ENCODE peak calls at places on chromosomes 12 and 14, in four cellular contexts. One of them, this sample, is unnamed.

GRCh38 chr14:38143170-38143569 is 64.5 kb upstream of the SSTR1 start:
- DNase-seq in transverse colon: no peak
- DNase-seq in ovary: no peak
- DNase-seq in HCT116: no peak
- DNase-seq in this sample: no peak

GRCh38 chr12:82896286-82896685 is 209.6 kb downstream of the TMTC2 start:
- DNase-seq in transverse colon: no peak
- DNase-seq in ovary: no peak
- DNase-seq in HCT116: no peak
- DNase-seq in this sample: no peak

GRCh38 chr14:100608586-100609330 is 21.5 kb upstream of the BEGAIN start:
- DNase-seq in transverse colon: peak
- DNase-seq in ovary: no peak
- DNase-seq in HCT116: no peak
- DNase-seq in this sample: no peak

GRCh38 chr12:50271724-50272247 is 11.5 kb downstream of the LIMA1 start:
- DNase-seq in transverse colon: no peak
- DNase-seq in ovary: no peak
- DNase-seq in HCT116: no peak
- DNase-seq in this sample: no peak

GRCh38 chr12:45292486-45293195 is 76.7 kb downstream of the ANO6 start:
- DNase-seq in transverse colon: peak
- DNase-seq in ovary: peak
- DNase-seq in HCT116: no peak
- DNase-seq in this sample: peak

GRCh38 chr12:124350491-124350890 is 55.6 kb downstream of the RFLNA start:
- DNase-seq in transverse colon: no peak
- DNase-seq in ovary: no peak
- DNase-seq in HCT116: no peak
- DNase-seq in this sample: no peak

GRCh38 chr12:108852674-108853073 is 4.7 kb downstream of the SSH1 start:
- DNase-seq in transverse colon: no peak
- DNase-seq in ovary: no peak
- DNase-seq in HCT116: no peak
- DNase-seq in this sample: no peak

GRCh38 chr14:24712909-24713308 is 78.9 kb upstream of the GZMB start:
- DNase-seq in transverse colon: no peak
- DNase-seq in ovary: no peak
- DNase-seq in HCT116: no peak
- DNase-seq in this sample: no peak

GRCh38 chr14:47438650-47439140 is 236.7 kb downstream of the MDGA2 start:
- DNase-seq in transverse colon: no peak
- DNase-seq in ovary: no peak
- DNase-seq in HCT116: no peak
- DNase-seq in this sample: no peak

GRCh38 chr12:128069359-128069997 is 197.5 kb upstream of the TMEM132C start:
- DNase-seq in transverse colon: peak
- DNase-seq in ovary: no peak
- DNase-seq in HCT116: peak
- DNase-seq in this sample: no peak

GRCh38 chr14:55819610-55820304 is 239.8 kb downstream of the KTN1 start:
- DNase-seq in transverse colon: no peak
- DNase-seq in ovary: no peak
- DNase-seq in HCT116: no peak
- DNase-seq in this sample: no peak

GRCh38 chr12:101939856-101940265 is 62.5 kb downstream of the DRAM1 start:
- DNase-seq in transverse colon: peak
- DNase-seq in ovary: peak
- DNase-seq in HCT116: peak
- DNase-seq in this sample: no peak

GRCh38 chr14:103501921-103502669 is 20.5 kb downstream of the CKB start:
- DNase-seq in transverse colon: no peak
- DNase-seq in ovary: no peak
- DNase-seq in HCT116: no peak
- DNase-seq in this sample: no peak

GRCh38 chr12:51922762-51923505 is 15.6 kb downstream of the ACVRL1 start:
- DNase-seq in transverse colon: peak
- DNase-seq in ovary: no peak
- DNase-seq in HCT116: no peak
- DNase-seq in this sample: no peak

GRCh38 chr14:32821989-32822653 is 116.6 kb upstream of the NPAS3 start:
- DNase-seq in transverse colon: no peak
- DNase-seq in ovary: no peak
- DNase-seq in HCT116: no peak
- DNase-seq in this sample: no peak

GRCh38 chr12:94663702-94664101 is 13.3 kb upstream of the TMCC3 start:
- DNase-seq in transverse colon: no peak
- DNase-seq in ovary: no peak
- DNase-seq in HCT116: no peak
- DNase-seq in this sample: no peak

GRCh38 chr14:89617142-89617460 is 200.1 kb upstream of the FOXN3 start:
- DNase-seq in transverse colon: no peak
- DNase-seq in ovary: no peak
- DNase-seq in HCT116: no peak
- DNase-seq in this sample: no peak

GRCh38 chr12:17216156-17216555 is 610.2 kb upstream of the LMO3 start:
- DNase-seq in transverse colon: no peak
- DNase-seq in ovary: no peak
- DNase-seq in HCT116: no peak
- DNase-seq in this sample: no peak

GRCh38 chr12:7032990-7033389 is 14.7 kb upstream of the LPCAT3 start:
- DNase-seq in transverse colon: no peak
- DNase-seq in ovary: no peak
- DNase-seq in HCT116: no peak
- DNase-seq in this sample: no peak

GRCh38 chr12:27984275-27984674 is 11.7 kb upstream of the PTHLH start:
- DNase-seq in transverse colon: no peak
- DNase-seq in ovary: no peak
- DNase-seq in HCT116: no peak
- DNase-seq in this sample: no peak

GRCh38 chr14:39431416-39432178 is 636 bp downstream of the FBXO33 start:
- DNase-seq in transverse colon: peak
- DNase-seq in ovary: peak
- DNase-seq in HCT116: peak
- DNase-seq in this sample: peak

GRCh38 chr14:94888108-94888507 is 118.2 kb upstream of the GSC start:
- DNase-seq in transverse colon: peak
- DNase-seq in ovary: no peak
- DNase-seq in HCT116: no peak
- DNase-seq in this sample: no peak
- H3K27ac ChIP-seq in transverse colon: peak
- H3K27ac ChIP-seq in ovary: no peak
- H3K27ac ChIP-seq in HCT116: no peak
- H3K27ac ChIP-seq in this sample: no peak

DNA sequence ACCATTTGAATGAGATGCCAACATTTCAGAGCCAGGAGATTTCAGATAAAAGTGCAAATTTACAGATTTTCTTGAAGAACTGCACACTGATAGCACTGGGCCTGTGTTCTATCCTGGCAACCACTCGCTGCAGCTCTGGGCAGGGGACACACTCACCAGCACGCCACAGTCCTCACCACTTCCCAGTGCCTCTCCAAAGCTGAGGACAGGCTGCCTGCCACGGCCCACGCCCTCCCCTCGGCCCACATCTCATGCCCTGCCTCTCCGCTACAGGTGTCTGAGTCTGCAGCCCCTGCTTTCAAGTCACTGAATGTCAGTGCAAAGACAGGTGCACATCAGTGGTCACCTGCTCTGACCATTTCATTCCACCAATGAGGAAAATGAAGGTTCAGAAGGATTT is 12.7 kb downstream of the CAMKK2 start:
- DNase-seq in transverse colon: no peak
- DNase-seq in ovary: no peak
- DNase-seq in HCT116: no peak
- DNase-seq in this sample: no peak
- TF ChIP-seq POLR2A in transverse colon: no peak
- TF ChIP-seq POLR2A in ovary: no peak
- TF ChIP-seq POLR2A in HCT116: no peak
- TF ChIP-seq POLR2A in this sample: no peak

GRCh38 chr12:138898-139534 is 72.4 kb downstream of the IQSEC3 start:
- DNase-seq in transverse colon: no peak
- DNase-seq in ovary: peak
- DNase-seq in HCT116: no peak
- DNase-seq in this sample: no peak
- TF ChIP-seq CTCF in transverse colon: no peak
- TF ChIP-seq CTCF in ovary: no peak
- TF ChIP-seq CTCF in HCT116: no peak
- TF ChIP-seq CTCF in this sample: no peak

GRCh38 chr12:80936353-80936641 is 1.4 kb downstream of the LIN7A start:
- DNase-seq in transverse colon: no peak
- DNase-seq in ovary: no peak
- DNase-seq in HCT116: no peak
- DNase-seq in this sample: no peak
- H3K27ac ChIP-seq in transverse colon: peak
- H3K27ac ChIP-seq in ovary: peak
- H3K27ac ChIP-seq in HCT116: peak
- H3K27ac ChIP-seq in this sample: peak

GRCh38 chr12:4271433-4272013 is 2.0 kb upstream of the CCND2 start:
- DNase-seq in transverse colon: no peak
- DNase-seq in ovary: no peak
- DNase-seq in HCT116: no peak
- DNase-seq in this sample: no peak
- TF ChIP-seq POLR2A in transverse colon: peak
- TF ChIP-seq POLR2A in ovary: no peak
- TF ChIP-seq POLR2A in HCT116: no peak
- TF ChIP-seq POLR2A in this sample: no peak

This sample was measured in breast epithelium.